ENCODE peak calls at places on chromosomes 6 and 20, in ten cellular contexts. P is spleen; D is AG09309; Q is coronary artery; Y is dorsolateral prefrontal cortex; W is astrocyte of the spinal cord; G is fibroblast of mammary gland; H is CD8-positive, alpha-beta T cell; C is progenitor cell of endocrine pancreas; I is OCI-LY7. K is an unnamed sample.

GRCh38 chr6:137494967-137495595 is 887 bp upstream of the OLIG3 start:
- DNase-seq in W (peak), I (no peak), Y (no peak), D (no peak), G (no peak), Q (no peak), P (no peak), C (no peak), H (no peak), K (no peak)

GRCh38 chr20:32737371-32738223 is 5.7 kb downstream of the COMMD7 start:
- DNase-seq in P (no peak), W (peak), H (peak), G (peak), Q (no peak), Y (no peak), I (no peak), C (no peak), D (peak), K (no peak)

GRCh38 chr6:42764883-42765653 is 16.8 kb upstream of the BICRAL start:
- DNase-seq in W (no peak), Y (no peak), C (no peak), Q (no peak), G (no peak), D (no peak), H (no peak), I (no peak), P (no peak), K (no peak)

GRCh38 chr20:54063998-54064676 is 6.3 kb downstream of the BCAS1 start:
- DNase-seq in C (no peak), I (no peak), D (no peak), P (no peak), G (no peak), W (no peak), Q (no peak), H (no peak), Y (no peak), K (no peak)

GRCh38 chr20:6976535-6976934 is 209.0 kb downstream of the BMP2 start:
- DNase-seq in D (no peak), Y (no peak), H (no peak), Q (no peak), G (peak), W (no peak), I (no peak), P (no peak), C (no peak), K (no peak)

GRCh38 chr20:59300341-59301081 is at the start of gene EDN3:
- DNase-seq in C (no peak), Y (no peak), D (no peak), Q (no peak), H (no peak), P (no peak), G (no peak), W (no peak), I (no peak), K (no peak)

GRCh38 chr20:22453244-22454080 is 130.9 kb downstream of the FOXA2 start:
- DNase-seq in Q (no peak), C (no peak), P (no peak), W (no peak), D (no peak), H (no peak), I (no peak), Y (no peak), G (peak), K (no peak)

GRCh38 chr6:153312633-153313032 is 181.6 kb upstream of the RGS17 start:
- DNase-seq in P (no peak), Y (peak), D (peak), C (no peak), G (peak), Q (no peak), H (no peak), I (peak), W (peak), K (peak)

GRCh38 chr6:20669571-20670314 is 135.5 kb downstream of the CDKAL1 start:
- DNase-seq in P (no peak), I (no peak), C (no peak), G (peak), Y (no peak), D (no peak), W (peak), H (no peak), Q (no peak), K (no peak)

GRCh38 chr6:2744206-2744771 is 6.4 kb downstream of the MYLK4 start:
- DNase-seq in I (no peak), D (no peak), G (no peak), P (no peak), Q (no peak), Y (no peak), W (no peak), H (no peak), C (no peak), K (no peak)
- TF ChIP-seq CTCF in I (peak), D (peak), G (peak), P (no peak), Q (no peak), Y (peak), W (peak), H (no peak), C (peak), K (peak)

DNA sequence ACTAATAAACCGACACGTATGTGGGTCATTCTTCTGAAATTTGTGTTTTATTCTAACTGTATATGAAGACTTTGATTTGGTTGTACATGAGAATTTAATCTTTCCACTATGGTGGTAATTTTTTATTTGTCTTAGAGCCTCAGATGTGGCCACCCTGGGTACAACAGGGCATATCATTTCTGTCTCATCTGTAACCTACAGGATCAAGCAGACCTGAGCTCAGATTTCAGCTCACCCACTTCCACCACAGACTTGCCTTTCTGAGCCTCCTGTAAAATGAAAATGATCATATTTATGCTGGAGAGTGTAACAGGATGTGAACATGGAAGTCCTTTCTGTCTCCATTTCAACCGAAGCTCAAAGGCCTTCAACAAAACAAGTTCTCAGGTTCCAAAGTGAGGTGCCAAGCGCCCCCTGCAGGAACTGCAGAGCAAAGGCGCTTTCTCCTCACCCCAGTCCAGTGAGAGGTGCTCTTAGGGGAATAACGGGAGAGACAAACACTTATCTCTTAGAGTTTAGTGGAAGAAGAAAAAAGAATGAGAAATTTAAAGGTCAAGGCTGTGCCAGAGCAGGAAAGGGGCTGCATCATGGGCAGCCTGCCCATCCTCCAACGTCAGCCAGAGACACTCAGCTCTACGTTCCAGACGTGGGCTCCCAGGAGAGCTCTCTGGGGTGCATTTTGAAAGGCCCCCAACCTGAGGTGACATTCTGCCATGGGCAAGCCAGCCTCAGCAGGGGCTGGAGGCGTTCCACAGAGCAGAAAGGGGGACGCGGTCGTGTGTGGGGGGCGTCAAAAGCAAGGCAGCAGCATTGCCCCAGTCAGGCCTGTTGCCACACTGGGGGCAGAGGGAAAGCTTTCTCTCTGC is 23.1 kb upstream of the CD24 start:
- DNase-seq in I (peak), C (peak), H (peak), W (peak), Q (no peak), P (peak), D (peak), Y (no peak), G (peak), K (peak)
- TF ChIP-seq CTCF in I (peak), C (peak), H (peak), W (peak), Q (no peak), P (peak), D (peak), Y (peak), G (peak), K (peak)

DNA sequence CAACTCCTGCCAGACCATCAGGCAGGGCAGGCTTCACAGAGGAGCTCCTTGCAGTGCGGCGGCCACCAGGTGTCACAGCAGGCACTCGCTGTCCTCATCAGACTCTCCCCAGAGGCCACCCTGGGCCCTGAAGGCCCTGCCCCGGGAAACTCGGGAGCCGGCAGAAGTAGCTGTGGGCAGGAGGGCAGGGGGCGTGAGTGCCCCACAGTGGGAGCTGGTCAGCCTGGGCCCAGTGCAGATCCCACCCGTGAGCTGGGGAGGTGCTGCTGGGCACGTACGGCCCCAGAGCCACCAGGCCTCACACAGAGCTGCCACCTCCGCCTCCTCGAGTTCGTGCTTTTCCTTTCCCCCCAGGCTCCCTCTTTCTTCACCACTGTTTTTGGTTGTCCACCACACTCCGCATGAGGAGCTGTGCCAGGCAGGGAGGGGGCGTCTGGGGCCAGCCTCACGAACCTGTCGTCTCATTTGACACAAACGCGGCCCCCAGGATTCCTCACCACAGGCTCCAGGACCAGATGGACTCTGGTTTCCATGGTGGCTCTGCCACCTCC is 33.8 kb downstream of the FRMD1 start:
- DNase-seq in G (no peak), W (no peak), D (no peak), H (no peak), Q (no peak), Y (no peak), P (peak), I (no peak), C (no peak), K (no peak)
- TF ChIP-seq CTCF in G (no peak), W (no peak), D (no peak), H (no peak), Q (no peak), Y (no peak), P (no peak), I (no peak), C (peak), K (no peak)

DNA sequence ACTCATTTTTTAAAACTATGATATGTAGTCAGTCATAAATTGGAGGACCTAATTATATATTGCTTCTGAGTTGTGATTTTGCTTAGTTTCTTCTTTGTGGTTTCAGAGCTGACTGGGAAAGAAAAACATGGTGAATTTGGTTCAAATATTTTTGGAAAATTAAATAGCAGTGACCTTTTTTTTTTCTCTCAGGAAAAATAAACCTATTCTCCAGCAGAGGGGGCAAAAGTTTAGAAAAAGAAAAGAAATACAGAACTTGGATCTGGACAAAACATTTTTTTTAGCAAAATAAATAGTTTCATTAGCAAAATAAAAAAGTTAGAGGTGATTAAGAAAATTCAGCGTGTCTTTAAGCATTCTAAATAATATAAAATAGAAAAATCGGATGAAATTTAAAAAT is 10.2 kb downstream of the COL10A1 start:
- DNase-seq in P (no peak), H (no peak), Y (no peak), G (peak), C (no peak), W (peak), D (no peak), Q (no peak), I (no peak), K (no peak)
- TF ChIP-seq CTCF in P (no peak), H (no peak), Y (peak), G (peak), C (peak), W (peak), D (peak), Q (peak), I (peak), K (peak)